ENCODE peak calls at places on chromosome 9, in nine cellular contexts. H is upper lobe of left lung, F is sigmoid colon, A is bronchial epithelial cell, Z is astrocyte of the cerebellum, Y is MCF 10A, J is fibroblast of mammary gland, Q is BE2C, K is endothelial cell. X is an unnamed sample.

GRCh38 chr9:112332977-112333638 is at the start of gene PTBP3:
- DNase-seq in K (peak; percentile 78), F (peak; percentile 89), Y (peak; percentile 80), Z (no peak), Q (peak; percentile 81), A (peak; percentile 49), H (peak; percentile 88), J (peak; percentile 56), X (peak; percentile 81)

GRCh38 chr9:36788534-36788933 is 215.8 kb downstream of the MELK start:
- DNase-seq in A (no peak), F (no peak), H (no peak), Z (no peak), Q (no peak), Y (peak; percentile 9), J (no peak), K (peak; percentile 30), X (no peak)

GRCh38 chr9:132637351-132637750 is 32.4 kb downstream of the DDX31 start:
- DNase-seq in F (no peak), J (no peak), K (no peak), A (peak; percentile 75), Y (no peak), Z (no peak), Q (no peak), H (no peak), X (no peak)

GRCh38 chr9:116267021-116267420 is 113.4 kb downstream of the PAPPA start:
- DNase-seq in K (no peak), J (peak; percentile 63), Y (peak; percentile 28), A (peak; percentile 75), H (no peak), F (no peak), Q (no peak), Z (no peak), X (no peak)

GRCh38 chr9:28287413-28287812 is 714.1 kb upstream of the C9orf72 start:
- DNase-seq in Z (no peak), A (no peak), Y (no peak), F (no peak), J (no peak), Q (no peak), H (no peak), K (no peak), X (no peak)

GRCh38 chr9:8963882-8964281 is 1164.3 kb upstream of the DMAC1 start:
- DNase-seq in K (no peak), Z (no peak), A (no peak), H (no peak), F (no peak), J (peak; percentile 71), Y (no peak), Q (no peak), X (no peak)

GRCh38 chr9:130262771-130263170 is 2.8 kb upstream of the HMCN2 start:
- DNase-seq in Y (no peak), J (no peak), H (no peak), A (no peak), F (peak; percentile 53), Q (no peak), Z (no peak), K (no peak), X (no peak)

GRCh38 chr9:35828716-35829083 is at the start of gene FAM221B:
- DNase-seq in Y (no peak), J (no peak), Z (no peak), H (no peak), K (peak; percentile 60), A (no peak), F (no peak), Q (peak; percentile 28), X (no peak)

GRCh38 chr9:34218452-34218851 is 39.6 kb downstream of the UBAP1 start:
- DNase-seq in Z (no peak), H (no peak), F (no peak), Q (no peak), K (no peak), A (no peak), J (no peak), Y (no peak), X (no peak)

GRCh38 chr9:23821400-23822181 is 4.4 kb downstream of the ELAVL2 start:
- DNase-seq in Y (peak; percentile 33), Z (no peak), A (no peak), F (no peak), J (no peak), H (no peak), K (peak; percentile 70), Q (peak; percentile 77), X (no peak)

GRCh38 chr9:133151041-133151440 is 12.7 kb downstream of the GBGT1 start:
- DNase-seq in A (no peak), Y (no peak), K (no peak), Z (no peak), J (no peak), H (no peak), F (no peak), Q (no peak), X (no peak)

GRCh38 chr9:8778356-8778755 is 978.8 kb upstream of the DMAC1 start:
- DNase-seq in A (no peak), K (no peak), Q (no peak), J (no peak), Y (no peak), F (no peak), Z (no peak), H (no peak), X (no peak)

GRCh38 chr9:6106576-6107339 is 91.3 kb upstream of the RANBP6 start:
- DNase-seq in J (peak; percentile 56), A (peak; percentile 66), K (peak; percentile 28), H (no peak), Z (no peak), Q (no peak), Y (peak; percentile 61), F (no peak), X (no peak)

GRCh38 chr9:109072133-109072692 is 47.5 kb downstream of the TMEM245 start:
- DNase-seq in Z (no peak), Y (no peak), H (no peak), A (no peak), J (no peak), Q (no peak), K (no peak), F (no peak), X (no peak)

GRCh38 chr9:126694206-126695081 is 80.7 kb downstream of the LMX1B start:
- DNase-seq in F (peak; percentile 51), H (peak; percentile 16), Q (no peak), K (no peak), A (peak; percentile 51), J (no peak), Y (peak; percentile 43), Z (no peak), X (no peak)

DNA sequence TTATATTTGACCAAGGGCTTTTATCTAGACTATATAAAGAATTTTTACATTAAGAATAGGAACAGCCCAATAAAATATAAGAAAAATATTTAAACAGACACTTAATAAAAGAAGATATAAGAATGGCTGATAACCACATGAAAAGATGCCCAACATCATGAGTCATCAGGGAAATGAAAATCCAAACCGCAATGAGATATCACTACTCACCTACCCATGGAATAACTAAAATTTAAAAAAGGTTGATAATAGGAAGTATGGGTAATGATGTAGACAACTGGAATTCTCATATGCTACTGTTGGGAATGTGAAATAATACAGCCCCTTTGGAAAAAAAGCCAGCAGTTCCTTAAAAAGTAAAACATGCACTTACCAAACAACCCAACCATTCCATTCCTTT is 206.9 kb upstream of the PCSK5 start:
- DNase-seq in K (no peak), Q (no peak), Z (no peak), Y (no peak), A (peak; percentile 38), F (no peak), H (no peak), J (peak; percentile 10), X (no peak)
- TF ChIP-seq CTCF in K (no peak), Q (no peak), Z (no peak), Y (no peak), A (no peak), F (no peak), H (no peak), J (no peak), X (no peak)

DNA sequence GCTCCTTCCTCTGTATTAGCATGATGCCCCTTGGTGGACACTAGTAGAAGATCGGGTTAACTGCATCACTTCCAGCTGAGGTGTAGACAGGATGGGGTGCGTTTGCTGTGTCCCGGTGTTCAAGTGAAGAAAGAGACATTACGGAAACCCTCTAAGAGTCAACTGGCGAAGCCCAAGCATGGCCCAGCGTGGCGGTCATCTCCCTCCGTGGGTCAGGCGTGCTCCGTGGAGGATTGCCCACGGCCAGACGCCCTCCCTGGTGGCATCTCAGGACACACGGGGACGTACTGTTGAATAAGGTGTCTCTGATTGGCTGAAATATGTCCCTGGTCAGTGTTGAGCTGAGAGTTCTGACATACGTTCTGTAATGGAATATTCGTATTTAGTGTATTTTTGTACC is 119.5 kb upstream of the CACNA1B start:
- DNase-seq in Y (no peak), Q (no peak), K (no peak), F (peak; percentile 38), Z (no peak), H (no peak), A (no peak), J (no peak), X (no peak)
- TF ChIP-seq CTCF in Y (no peak), Q (no peak), K (no peak), F (no peak), Z (no peak), H (no peak), A (no peak), J (no peak), X (no peak)

GRCh38 chr9:121663591-121663990 is 12.2 kb downstream of the DAB2IP start:
- DNase-seq in F (no peak), Y (no peak), H (no peak), J (no peak), Q (no peak), K (no peak), A (no peak), Z (no peak), X (no peak)

GRCh38 chr9:121660876-121661275 is 9.4 kb downstream of the DAB2IP start:
- DNase-seq in J (no peak), A (no peak), Q (no peak), Y (no peak), F (no peak), Z (no peak), H (no peak), K (no peak), X (no peak)

GRCh38 chr9:121661328-121661727 is 9.9 kb downstream of the DAB2IP start:
- DNase-seq in A (no peak), Q (no peak), Z (no peak), F (no peak), Y (no peak), J (no peak), H (no peak), K (no peak), X (no peak)

GRCh38 chr9:121662896-121663580 is 11.6 kb downstream of the DAB2IP start:
- DNase-seq in A (no peak), H (no peak), F (no peak), J (no peak), K (no peak), Z (no peak), Y (no peak), Q (no peak), X (no peak)

DNA sequence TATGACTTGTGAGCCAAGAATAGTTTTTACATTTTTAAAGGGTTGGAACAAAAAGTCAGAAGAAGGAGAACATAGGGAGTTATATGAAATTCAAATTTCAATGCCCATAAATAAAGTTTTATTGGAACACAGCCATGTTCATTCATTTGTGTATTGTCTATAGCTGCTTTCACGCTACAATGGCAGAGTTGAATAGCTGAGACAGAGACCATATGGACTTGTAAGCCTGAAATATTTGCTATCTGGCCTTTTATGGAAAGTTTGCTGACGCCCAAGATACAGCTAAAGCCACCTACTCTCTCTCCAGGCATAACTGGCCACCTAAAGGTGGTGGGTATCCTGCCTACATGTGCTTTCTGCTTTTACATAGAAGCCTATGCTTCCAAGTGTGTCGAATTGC is 10.9 kb downstream of the DAB2IP start:
- DNase-seq in F (no peak), A (no peak), Q (no peak), H (no peak), J (no peak), Z (no peak), K (no peak), Y (no peak), X (no peak)
- TF ChIP-seq CTCF in F (no peak), A (no peak), Q (no peak), H (no peak), J (no peak), Z (no peak), K (no peak), Y (no peak), X (no peak)

GRCh38 chr9:21904776-21905175 is 89.4 kb downstream of the CDKN2A start:
- DNase-seq in J (peak; percentile 28), H (no peak), F (no peak), K (no peak), Q (no peak), A (no peak), Y (no peak), Z (no peak), X (no peak)
- TF ChIP-seq CTCF in J (peak; percentile 5), H (no peak), F (no peak), K (no peak), Q (no peak), A (no peak), Y (no peak), Z (peak; percentile 2), X (no peak)